ENCODE peak calls at places on chromosomes 13 and 19, in eight cellular contexts. G, R, H, T, K, F, J and C are unnamed samples.

GRCh38 chr19:29376855-29377354 is 148.9 kb upstream of the VSTM2B start:
- DNase-seq in G (no peak), R (no peak), H (no peak), T (peak), K (no peak), F (no peak), J (no peak), C (no peak)

GRCh38 chr13:44796597-44797517 is 192.4 kb downstream of the NUFIP1 start:
- DNase-seq in G (no peak), R (no peak), H (no peak), T (no peak), K (no peak), F (no peak), J (no peak), C (no peak)

GRCh38 chr13:38417727-38418126 is 68.1 kb downstream of the UFM1 start:
- DNase-seq in G (no peak), R (peak), H (peak), T (peak), K (peak), F (no peak), J (peak), C (peak)

GRCh38 chr19:13843104-13843921 is 33.6 kb upstream of the NANOS3 start:
- DNase-seq in G (no peak), R (peak), H (no peak), T (peak), K (no peak), F (no peak), J (peak), C (no peak)

GRCh38 chr19:39705578-39706188 is 1.4 kb downstream of the LGALS14 start:
- DNase-seq in G (no peak), R (no peak), H (no peak), T (no peak), K (no peak), F (no peak), J (no peak), C (no peak)

GRCh38 chr19:31451686-31452325 is 102.6 kb upstream of the TSHZ3 start:
- DNase-seq in G (peak), R (peak), H (no peak), T (no peak), K (no peak), F (no peak), J (no peak), C (no peak)

GRCh38 chr13:113834496-113835200 is 29.2 kb downstream of the GAS6 start:
- DNase-seq in G (no peak), R (no peak), H (no peak), T (no peak), K (no peak), F (no peak), J (no peak), C (no peak)

GRCh38 chr13:65264066-65264465 is 1966.1 kb downstream of the PCDH9 start:
- DNase-seq in G (no peak), R (peak), H (no peak), T (no peak), K (no peak), F (no peak), J (no peak), C (no peak)

GRCh38 chr19:5821521-5822180 is 16.8 kb downstream of the NRTN start:
- DNase-seq in G (no peak), R (no peak), H (no peak), T (no peak), K (no peak), F (no peak), J (no peak), C (no peak)

GRCh38 chr19:5553892-5554291 is 13.9 kb downstream of the TINCR start:
- DNase-seq in G (no peak), R (no peak), H (no peak), T (no peak), K (no peak), F (no peak), J (no peak), C (no peak)

GRCh38 chr13:98097749-98098148 is 45.1 kb upstream of the FARP1 start:
- DNase-seq in G (no peak), R (no peak), H (no peak), T (no peak), K (no peak), F (no peak), J (no peak), C (no peak)

GRCh38 chr19:532578-533484 is 1.3 kb downstream of the CDC34 start:
- DNase-seq in G (peak), R (peak), H (peak), T (peak), K (no peak), F (peak), J (peak), C (peak)

GRCh38 chr19:48405850-48406249 is 12.4 kb downstream of the GRIN2D start:
- DNase-seq in G (no peak), R (peak), H (no peak), T (no peak), K (no peak), F (no peak), J (no peak), C (no peak)

GRCh38 chr19:1355974-1356865 is 27.5 kb upstream of the NDUFS7 start:
- DNase-seq in G (peak), R (no peak), H (peak), T (no peak), K (no peak), F (no peak), J (no peak), C (no peak)

GRCh38 chr13:42215578-42216421 is 56.2 kb upstream of the AKAP11 start:
- DNase-seq in G (peak), R (peak), H (peak), T (peak), K (peak), F (no peak), J (peak), C (peak)

GRCh38 chr19:21117041-21117907 is 24.6 kb upstream of the ZNF431 start:
- DNase-seq in G (peak), R (peak), H (no peak), T (no peak), K (no peak), F (no peak), J (no peak), C (no peak)

GRCh38 chr19:6381030-6381750 is 5.5 kb upstream of the PSPN start:
- DNase-seq in G (no peak), R (no peak), H (no peak), T (no peak), K (peak), F (no peak), J (no peak), C (no peak)

GRCh38 chr13:40116008-40116407 is 460.5 kb downstream of the COG6 start:
- DNase-seq in G (peak), R (peak), H (peak), T (no peak), K (peak), F (peak), J (peak), C (no peak)

DNA sequence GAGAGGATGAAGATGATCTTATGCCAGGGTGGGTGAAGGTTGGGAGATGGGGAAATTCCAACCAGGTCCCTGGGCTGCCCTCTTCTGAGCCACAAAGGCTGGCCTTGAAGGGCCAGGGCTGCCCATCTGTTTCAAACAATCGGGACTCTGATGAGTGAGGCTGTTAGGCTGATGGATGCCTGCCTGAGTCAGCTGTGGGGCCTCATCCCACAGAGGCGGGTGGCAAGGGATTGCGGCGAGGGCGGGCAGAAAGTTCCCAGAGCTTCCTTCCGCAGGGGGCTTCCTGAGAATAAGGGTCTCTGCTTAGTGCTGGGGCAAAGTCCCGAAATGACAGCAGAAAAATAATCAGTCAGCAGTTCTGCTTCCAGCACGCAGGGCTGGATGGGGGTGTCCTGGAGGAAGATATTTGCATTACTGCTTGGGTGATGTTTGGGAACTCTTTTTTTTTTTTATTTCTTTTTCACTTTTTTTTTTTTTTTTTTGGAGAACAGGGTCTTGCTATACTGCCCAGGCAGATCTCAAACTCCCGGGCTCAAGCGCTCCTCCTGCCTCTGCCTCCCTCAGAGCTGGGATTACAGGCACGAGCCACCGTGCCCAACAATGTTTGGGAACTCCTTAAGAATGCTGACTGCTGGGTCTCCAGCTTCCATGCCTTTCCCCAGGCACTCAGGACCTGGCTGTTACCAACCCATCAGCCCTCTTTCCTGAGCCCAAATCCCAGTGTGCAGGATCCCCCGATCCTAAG is 14.1 kb downstream of the SH3GL1 start:
- DNase-seq in G (no peak), R (no peak), H (no peak), T (no peak), K (no peak), F (no peak), J (no peak), C (no peak)
- TF ChIP-seq CTCF in G (peak), R (no peak), H (peak), T (no peak), K (no peak), F (no peak), J (no peak), C (no peak)

GRCh38 chr13:110942248-110942981 is 27.5 kb upstream of the ANKRD10 start:
- DNase-seq in G (peak), R (peak), H (no peak), T (no peak), K (no peak), F (no peak), J (no peak), C (no peak)
- H3K4me2 ChIP-seq in G (no peak), R (no peak), H (no peak), T (no peak), K (no peak), F (no peak), J (no peak), C (no peak)

GRCh38 chr19:53552001-53552721 is 14.2 kb downstream of the ZNF331 start:
- DNase-seq in G (no peak), R (no peak), H (no peak), T (no peak), K (no peak), F (no peak), J (no peak), C (no peak)

GRCh38 chr19:53555352-53555751 is 17.4 kb downstream of the ZNF331 start:
- DNase-seq in G (no peak), R (no peak), H (no peak), T (no peak), K (no peak), F (no peak), J (no peak), C (no peak)

GRCh38 chr19:53553159-53553558 is 15.2 kb downstream of the ZNF331 start:
- DNase-seq in G (no peak), R (no peak), H (no peak), T (no peak), K (no peak), F (no peak), J (no peak), C (no peak)

GRCh38 chr19:53554804-53555203 is 16.9 kb downstream of the ZNF331 start:
- DNase-seq in G (no peak), R (no peak), H (no peak), T (no peak), K (no peak), F (no peak), J (no peak), C (no peak)

GRCh38 chr19:53553865-53554791 is 16.2 kb downstream of the ZNF331 start:
- DNase-seq in G (peak), R (peak), H (peak), T (no peak), K (no peak), F (no peak), J (no peak), C (no peak)
- TF ChIP-seq CTCF in G (no peak), R (no peak), H (no peak), T (no peak), K (no peak), F (no peak), J (no peak), C (no peak)

DNA sequence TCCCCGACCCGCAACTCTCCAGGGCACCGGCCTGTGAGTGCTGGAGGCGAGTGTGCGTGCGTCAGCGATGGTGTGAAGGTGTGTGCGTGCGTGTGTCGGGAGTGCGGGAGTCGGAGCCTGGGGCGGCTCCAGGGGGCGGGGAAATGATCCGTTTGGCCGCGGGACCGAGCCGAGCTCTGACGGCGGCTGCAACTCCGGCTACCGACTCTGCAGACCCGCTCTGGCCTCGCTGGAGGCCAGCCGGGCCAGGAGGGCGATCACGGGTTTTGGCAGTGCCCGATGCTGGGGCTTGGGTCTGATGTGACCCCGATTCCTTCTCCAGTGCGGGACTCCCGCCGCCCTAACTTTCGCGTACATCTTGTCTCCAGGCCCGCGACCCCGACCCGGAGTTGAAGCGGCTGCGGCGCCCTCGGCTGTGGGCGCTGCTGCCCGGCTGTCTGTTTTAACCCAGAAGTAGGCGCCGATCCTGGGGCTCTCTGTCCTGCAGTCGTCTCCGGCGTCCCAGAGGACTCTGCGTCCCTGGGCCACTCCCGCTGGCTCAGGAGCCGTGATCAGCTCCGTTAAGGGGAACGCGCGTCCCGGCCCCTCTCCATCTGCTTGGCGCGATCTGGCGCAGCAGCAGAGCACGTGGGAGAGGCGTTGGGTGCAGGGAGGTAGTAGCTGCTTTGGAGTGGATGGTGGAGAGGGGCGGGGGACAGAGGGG is 1.2 kb downstream of the CHST8 start:
- DNase-seq in G (no peak), R (no peak), H (no peak), T (no peak), K (no peak), F (no peak), J (no peak), C (no peak)
- H3K4me2 ChIP-seq in G (peak), R (peak), H (no peak), T (peak), K (no peak), F (peak), J (peak), C (peak)

GRCh38 chr13:31240921-31241320 is 41.1 kb downstream of the B3GLCT start:
- DNase-seq in G (no peak), R (no peak), H (peak), T (no peak), K (no peak), F (no peak), J (no peak), C (no peak)
- TF ChIP-seq CTCF in G (no peak), R (no peak), H (no peak), T (no peak), K (no peak), F (no peak), J (no peak), C (no peak)

GRCh38 chr19:35318679-35319448 is 10.1 kb upstream of the CD22 start:
- DNase-seq in G (peak), R (peak), H (peak), T (peak), K (peak), F (peak), J (no peak), C (no peak)
- H3K4me2 ChIP-seq in G (no peak), R (no peak), H (peak), T (no peak), K (peak), F (peak), J (no peak), C (no peak)

DNA sequence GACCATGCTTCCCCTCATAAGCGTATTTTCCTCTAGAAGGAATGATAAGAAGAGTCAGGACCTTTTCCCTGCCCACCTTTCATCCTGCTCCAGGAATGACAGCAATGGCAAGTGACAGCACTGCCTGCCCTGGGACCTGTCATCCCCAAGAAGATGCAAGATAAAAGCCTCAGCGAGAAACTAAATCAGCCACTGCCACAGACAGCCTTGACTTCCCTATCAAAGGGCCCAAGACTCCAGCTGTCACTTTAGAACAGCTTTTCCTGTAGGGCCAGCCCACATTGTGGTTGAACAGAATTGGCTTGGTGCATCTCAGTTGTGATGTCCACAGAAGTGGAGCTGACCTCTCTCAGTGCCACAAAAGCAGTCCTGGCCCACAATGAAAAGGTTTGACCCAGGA is 1.1 kb downstream of the RAB8A start:
- DNase-seq in G (no peak), R (no peak), H (no peak), T (no peak), K (peak), F (no peak), J (no peak), C (peak)
- TF ChIP-seq CTCF in G (no peak), R (no peak), H (no peak), T (no peak), K (no peak), F (no peak), J (no peak), C (no peak)

GRCh38 chr19:7874080-7874856 is at the start of gene PRR36:
- DNase-seq in G (no peak), R (no peak), H (no peak), T (peak), K (peak), F (no peak), J (peak), C (no peak)
- H3K4me2 ChIP-seq in G (peak), R (peak), H (no peak), T (peak), K (peak), F (peak), J (peak), C (no peak)

GRCh38 chr19:41452584-41453275 is 9.8 kb downstream of the ERICH4 start:
- DNase-seq in G (no peak), R (no peak), H (no peak), T (no peak), K (no peak), F (no peak), J (no peak), C (no peak)
- TF ChIP-seq CTCF in G (no peak), R (no peak), H (no peak), T (no peak), K (peak), F (no peak), J (no peak), C (no peak)